ENCODE peak calls at places on chromosomes 2 and 18, in four cellular contexts. C, U, T and L are unnamed samples.

GRCh38 chr2:117411983-117412382 is 402.5 kb upstream of the DDX18 start:
- DNase-seq in U (no peak), C (no peak), T (no peak), L (no peak)

GRCh38 chr2:220277445-220277960 is 650.1 kb downstream of the SLC4A3 start:
- DNase-seq in U (peak; percentile 89), C (no peak), T (no peak), L (no peak)

GRCh38 chr2:99421469-99421868 is 68.3 kb downstream of the REV1 start:
- DNase-seq in T (no peak), U (peak; percentile 62), C (no peak), L (no peak)

GRCh38 chr2:176565641-176566323 is 296.5 kb downstream of the MTX2 start:
- DNase-seq in C (no peak), U (peak; percentile 70), T (no peak), L (no peak)

GRCh38 chr2:127261835-127262234 is 32.1 kb downstream of the ERCC3 start:
- DNase-seq in U (peak; percentile 61), C (no peak), T (no peak), L (no peak)

GRCh38 chr2:113219889-113220641 is 46.3 kb downstream of the PSD4 start:
- DNase-seq in T (no peak), C (no peak), U (peak; percentile 45), L (peak; percentile 65)

GRCh38 chr2:516131-516530 is 161.1 kb downstream of the TMEM18 start:
- DNase-seq in C (no peak), T (no peak), U (no peak), L (peak; percentile 3)

GRCh38 chr2:14401838-14402237 is 230.7 kb upstream of the LRATD1 start:
- DNase-seq in T (no peak), U (no peak), C (no peak), L (no peak)

GRCh38 chr2:178478102-178478441 is 328 bp downstream of the FKBP7 start:
- DNase-seq in U (peak; percentile 31), C (peak; percentile 17), T (no peak), L (no peak)

GRCh38 chr18:69758458-69758857 is 189.2 kb downstream of the CD226 start:
- DNase-seq in C (no peak), T (no peak), U (peak; percentile 75), L (no peak)

GRCh38 chr2:62801814-62802524 is 96.5 kb downstream of the EHBP1 start:
- DNase-seq in T (no peak), C (no peak), U (peak; percentile 8), L (no peak)

GRCh38 chr2:3186766-3187165 is 190.9 kb downstream of the EIPR1 start:
- DNase-seq in T (no peak), U (no peak), C (no peak), L (no peak)

GRCh38 chr18:27211569-27211968 is 26.5 kb upstream of the CHST9 start:
- DNase-seq in C (no peak), U (no peak), T (no peak), L (no peak)

GRCh38 chr18:34913837-34914755 is 127.1 kb upstream of the MAPRE2 start:
- DNase-seq in C (no peak), T (no peak), U (peak; percentile 72), L (no peak)